ENCODE peak calls at places on chromosome 4, in six cellular contexts. D is HFFc6, E is sigmoid colon, I is lower lobe of right lung, F is fibroblast of pulmonary artery, S is suprapubic skin. P is an unnamed sample.
A peak's percentile ranks its signal among the peaks of the same experiment; 100 is the strongest.

GRCh38 chr4:5158391-5158770 is 107.1 kb downstream of the STK32B start:
- DNase-seq in F (no peak), D (no peak), E (no peak), S (no peak), I (no peak), P (no peak)

GRCh38 chr4:161448550-161449180 is 715.1 kb downstream of the FSTL5 start:
- DNase-seq in F (no peak), D (no peak), E (no peak), S (no peak), I (no peak), P (no peak)

GRCh38 chr4:153593166-153593565 is 90.9 kb upstream of the TLR2 start:
- DNase-seq in D (no peak), E (no peak), S (no peak), F (no peak), I (no peak), P (no peak)

GRCh38 chr4:93827272-93827947 is 1.1 kb upstream of the ATOH1 start:
- DNase-seq in I (no peak), D (no peak), S (no peak), F (no peak), E (no peak), P (no peak)

GRCh38 chr4:181254771-181255170 is 988.4 kb upstream of the TENM3 start:
- DNase-seq in I (no peak), F (no peak), S (no peak), D (no peak), E (no peak), P (no peak)

GRCh38 chr4:60865238-60865637 is 334.9 kb upstream of the ADGRL3 start:
- DNase-seq in I (no peak), F (peak; percentile 21), D (no peak), S (no peak), E (no peak), P (no peak)

GRCh38 chr4:157363366-157363765 is 142.8 kb downstream of the GRIA2 start:
- DNase-seq in S (no peak), D (no peak), F (no peak), I (no peak), E (no peak), P (no peak)

GRCh38 chr4:82981116-82981515 is 29.5 kb downstream of the LIN54 start:
- DNase-seq in F (no peak), I (no peak), E (no peak), D (no peak), S (no peak), P (no peak)

GRCh38 chr4:109749388-109750082 is 19.7 kb upstream of the PLA2G12A start:
- DNase-seq in I (no peak), E (no peak), F (no peak), D (no peak), S (no peak), P (no peak)

GRCh38 chr4:151331276-151332042 is 6.1 kb upstream of the SH3D19 start:
- DNase-seq in S (no peak), E (no peak), F (no peak), D (no peak), I (no peak), P (no peak)

GRCh38 chr4:89114100-89114499 is 2.8 kb downstream of the TIGD2 start:
- DNase-seq in E (no peak), S (no peak), F (no peak), D (no peak), I (no peak), P (no peak)

GRCh38 chr4:61461956-61462355 is 261.8 kb downstream of the ADGRL3 start:
- DNase-seq in F (no peak), S (no peak), D (no peak), I (no peak), E (no peak), P (no peak)

GRCh38 chr4:34720563-34720962 is 1523.8 kb downstream of the ARAP2 start:
- DNase-seq in D (peak; percentile 8), I (no peak), S (no peak), F (peak; percentile 74), E (no peak), P (no peak)

GRCh38 chr4:107896158-107896645 is 35.1 kb upstream of the CYP2U1 start:
- DNase-seq in F (peak; percentile 94), D (peak; percentile 97), S (no peak), I (no peak), E (no peak), P (no peak)

GRCh38 chr4:71382125-71382524 is 43.3 kb downstream of the SLC4A4 start:
- DNase-seq in F (no peak), E (no peak), D (no peak), I (no peak), S (no peak), P (no peak)

GRCh38 chr4:145716200-145716599 is 36.3 kb downstream of the C4orf51 start:
- DNase-seq in E (no peak), F (peak; percentile 55), D (peak; percentile 26), I (no peak), S (no peak), P (no peak)

GRCh38 chr4:15786743-15787142 is 8.6 kb downstream of the CD38 start:
- DNase-seq in E (no peak), I (no peak), F (no peak), S (no peak), D (no peak), P (no peak)

GRCh38 chr4:86976801-86977485 is 42.1 kb downstream of the AFF1 start:
- DNase-seq in E (no peak), I (no peak), F (no peak), D (no peak), S (no peak), P (no peak)

GRCh38 chr4:121822796-121823504 is 733 bp downstream of the CCNA2 start:
- DNase-seq in S (no peak), E (peak; percentile 67), D (peak; percentile 41), F (peak; percentile 29), I (peak; percentile 46), P (no peak)

GRCh38 chr4:80265571-80266266 is 745 bp upstream of the FGF5 start:
- DNase-seq in D (peak; percentile 85), E (no peak), S (no peak), F (peak; percentile 77), I (no peak), P (no peak)

GRCh38 chr4:18815779-18816173 is 794.2 kb upstream of the LCORL start:
- DNase-seq in S (no peak), E (no peak), I (no peak), F (no peak), D (no peak), P (no peak)

GRCh38 chr4:16032382-16032743 is 51.5 kb downstream of the PROM1 start:
- DNase-seq in E (no peak), S (no peak), D (no peak), I (no peak), F (no peak), P (no peak)

GRCh38 chr4:40283968-40284367 is 51.2 kb upstream of the CHRNA9 start:
- DNase-seq in F (no peak), S (no peak), I (no peak), E (peak; percentile 15), D (no peak), P (no peak)

GRCh38 chr4:110848787-110849186 is 225.9 kb upstream of the PITX2 start:
- DNase-seq in F (no peak), S (no peak), D (no peak), E (no peak), I (no peak), P (no peak)

GRCh38 chr4:22238742-22239141 is 277.1 kb downstream of the ADGRA3 start:
- DNase-seq in S (no peak), I (no peak), D (no peak), F (peak; percentile 5), E (no peak), P (no peak)

GRCh38 chr4:22235798-22236197 is 280.1 kb downstream of the ADGRA3 start:
- DNase-seq in I (no peak), F (no peak), E (no peak), S (no peak), D (no peak), P (no peak)

GRCh38 chr4:22240814-22241213 is 275.1 kb downstream of the ADGRA3 start:
- DNase-seq in D (no peak), E (no peak), I (no peak), F (no peak), S (no peak), P (no peak)

GRCh38 chr4:22237846-22238513 is 277.9 kb downstream of the ADGRA3 start:
- DNase-seq in D (no peak), S (no peak), F (no peak), I (no peak), E (no peak), P (no peak)

DNA sequence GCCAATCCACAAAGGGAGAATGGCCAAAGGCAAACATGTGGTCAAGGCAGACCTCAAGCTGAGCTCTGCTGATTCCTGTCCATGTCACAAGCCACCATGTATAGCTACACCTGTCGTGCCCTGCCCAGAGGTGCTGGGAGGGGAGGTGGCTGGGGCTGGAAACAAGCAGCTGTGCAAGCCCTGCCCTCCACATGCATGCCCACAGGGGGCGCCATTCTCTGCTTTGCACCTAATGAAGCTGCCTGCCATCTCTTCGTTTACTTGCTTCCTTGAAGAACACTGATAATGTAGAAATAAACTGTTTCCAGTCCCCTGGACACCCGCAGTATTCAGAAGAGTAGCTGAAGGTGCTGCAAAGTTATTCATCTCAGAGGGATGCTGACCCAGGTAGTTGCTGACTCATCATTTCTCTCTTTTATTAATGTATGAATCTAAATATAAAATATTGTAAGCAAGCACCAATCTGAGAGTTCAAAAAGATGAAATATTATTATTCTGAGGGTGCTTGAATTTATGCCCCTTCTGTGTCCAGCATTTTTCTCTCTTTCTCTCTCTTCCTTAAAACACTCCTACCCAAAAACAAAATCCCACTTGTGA is 278.6 kb downstream of the ADGRA3 start:
- DNase-seq in D (no peak), F (peak; percentile 8), S (no peak), I (peak; percentile 44), E (no peak), P (no peak)
- TF ChIP-seq CTCF in D (peak; percentile 58), F (peak; percentile 38), S (no peak), I (peak; percentile 27), E (no peak), P (peak; percentile 70)

GRCh38 chr4:95637047-95637600 is 88.4 kb upstream of the UNC5C start:
- DNase-seq in E (no peak), F (peak; percentile 60), D (no peak), I (no peak), S (no peak), P (no peak)
- TF ChIP-seq CTCF in E (no peak), F (peak; percentile 75), D (no peak), I (peak; percentile 22), S (peak; percentile 11), P (peak; percentile 71)

DNA sequence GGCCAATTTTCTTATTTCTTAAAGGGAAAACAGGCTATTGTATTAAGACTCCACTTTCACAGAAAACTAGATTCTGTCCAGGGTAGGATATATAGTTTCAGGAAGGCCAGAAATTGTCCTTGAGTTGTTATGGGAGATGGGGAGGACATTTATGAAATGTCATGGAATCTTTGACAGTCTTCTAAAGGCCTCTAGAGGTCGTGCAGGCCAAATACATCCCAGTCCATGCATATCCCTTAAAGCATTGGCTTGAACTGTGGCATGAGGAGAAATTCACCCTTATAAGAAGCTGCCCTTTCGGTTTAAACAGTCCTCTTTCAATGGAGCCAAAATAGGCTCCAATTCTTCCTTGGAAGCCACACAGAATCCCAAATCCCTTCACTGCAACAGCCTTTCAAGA is 183.6 kb upstream of the NOCT start:
- DNase-seq in I (no peak), E (no peak), D (no peak), S (no peak), F (no peak), P (no peak)
- TF ChIP-seq CTCF in I (no peak), E (no peak), D (no peak), S (no peak), F (no peak), P (no peak)

DNA sequence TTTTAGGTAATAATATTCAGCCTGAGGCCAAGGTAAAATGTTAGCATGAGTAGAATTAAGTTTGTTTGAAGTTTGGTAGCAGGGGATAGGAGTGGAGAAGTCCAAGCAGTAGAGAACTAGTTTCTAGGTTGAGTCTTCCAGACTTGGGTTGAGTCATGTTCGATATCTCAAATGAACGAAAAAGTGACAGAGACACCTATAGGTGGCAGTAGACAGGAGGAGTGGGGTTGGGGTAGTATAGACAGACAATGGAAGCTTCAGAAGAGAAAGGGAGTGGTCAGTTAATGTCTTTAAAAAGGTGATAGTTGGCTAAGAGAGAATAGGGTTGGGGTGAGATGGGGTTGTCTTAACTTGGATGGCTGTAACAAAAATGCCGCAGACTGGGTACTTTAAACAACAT is 58.7 kb upstream of the EMCN start:
- DNase-seq in E (no peak), D (no peak), S (no peak), I (no peak), F (no peak), P (no peak)
- TF ChIP-seq CTCF in E (no peak), D (peak; percentile 12), S (no peak), I (no peak), F (no peak), P (no peak)

P was measured in type B pancreatic cell.